ENCODE peak calls at places on chromosomes 3 and 15, in ten cellular contexts. B is HL-60; X is heart right ventricle; Y is adrenal gland; F is neuronal stem cell; G is hepatocyte; Z is CD4-positive, alpha-beta memory T cell; W is BJ; R is endodermal cell; N is thyroid gland. J is an unnamed sample.

GRCh38 chr3:48016336-48016973 is at the start of gene MAP4:
- DNase-seq in Z (no peak), Y (no peak), X (no peak), N (no peak), R (no peak), B (no peak), F (no peak), G (no peak), W (no peak), J (no peak)

GRCh38 chr3:123881771-123882170 is 2.4 kb downstream of the MYLK start:
- DNase-seq in N (no peak), R (peak; percentile 71), G (no peak), Z (no peak), Y (no peak), B (no peak), X (no peak), F (no peak), W (no peak), J (no peak)

GRCh38 chr3:149643482-149643798 is 14.4 kb downstream of the WWTR1 start:
- DNase-seq in G (no peak), Z (no peak), R (no peak), B (no peak), Y (no peak), N (no peak), F (no peak), W (no peak), X (no peak), J (no peak)

GRCh38 chr3:144324061-144324460 is 352.4 kb downstream of the DIPK2A start:
- DNase-seq in B (peak; percentile 10), Z (no peak), W (no peak), Y (no peak), X (no peak), F (no peak), R (no peak), G (peak; percentile 44), N (no peak), J (no peak)

GRCh38 chr15:100350434-100351226 is 8.9 kb upstream of the ADAMTS17 start:
- DNase-seq in W (no peak), B (peak; percentile 92), G (peak; percentile 73), R (no peak), F (no peak), Z (no peak), N (no peak), Y (no peak), X (no peak), J (no peak)

GRCh38 chr3:129581623-129582022 is 24.9 kb downstream of the PLXND1 start:
- DNase-seq in Z (no peak), B (no peak), W (no peak), R (no peak), F (no peak), N (no peak), G (no peak), Y (no peak), X (no peak), J (no peak)

GRCh38 chr3:143693506-143693905 is 154.8 kb downstream of the SLC9A9 start:
- DNase-seq in Z (no peak), N (no peak), X (no peak), G (no peak), B (no peak), F (no peak), Y (no peak), W (no peak), R (no peak), J (no peak)

GRCh38 chr3:142896201-142896755 is 7.4 kb upstream of the PCOLCE2 start:
- DNase-seq in N (no peak), Z (no peak), F (no peak), R (no peak), W (peak; percentile 9), G (no peak), Y (no peak), B (no peak), X (no peak), J (no peak)

GRCh38 chr15:43190178-43190577 is 5.0 kb downstream of the CCNDBP1 start:
- DNase-seq in F (no peak), X (peak; percentile 83), Z (no peak), W (no peak), Y (peak; percentile 59), G (no peak), B (no peak), N (peak; percentile 56), R (no peak), J (no peak)

GRCh38 chr3:152557302-152557999 is 277.5 kb upstream of the P2RY1 start:
- DNase-seq in R (no peak), W (no peak), F (no peak), B (no peak), Y (no peak), N (no peak), X (no peak), G (no peak), Z (no peak), J (no peak)

GRCh38 chr3:46098319-46098761 is 71.1 kb upstream of the XCR1 start:
- DNase-seq in Z (peak; percentile 50), G (no peak), N (no peak), B (peak; percentile 79), W (no peak), R (no peak), Y (peak; percentile 21), X (no peak), F (no peak), J (peak; percentile 59)

GRCh38 chr3:109254760-109255159 is 61.6 kb downstream of the DPPA2 start:
- DNase-seq in X (no peak), F (no peak), R (no peak), Y (no peak), N (no peak), W (no peak), Z (no peak), G (no peak), B (no peak), J (no peak)

GRCh38 chr3:175617247-175617646 is 758.1 kb downstream of the NAALADL2 start:
- DNase-seq in X (no peak), F (no peak), Y (no peak), W (no peak), N (no peak), B (no peak), Z (no peak), R (no peak), G (no peak), J (no peak)

GRCh38 chr3:160486459-160486869 is 36.9 kb upstream of the TRIM59 start:
- DNase-seq in F (peak; percentile 9), Y (no peak), W (no peak), R (no peak), B (no peak), X (no peak), G (peak; percentile 61), N (no peak), Z (peak; percentile 22), J (no peak)

DNA sequence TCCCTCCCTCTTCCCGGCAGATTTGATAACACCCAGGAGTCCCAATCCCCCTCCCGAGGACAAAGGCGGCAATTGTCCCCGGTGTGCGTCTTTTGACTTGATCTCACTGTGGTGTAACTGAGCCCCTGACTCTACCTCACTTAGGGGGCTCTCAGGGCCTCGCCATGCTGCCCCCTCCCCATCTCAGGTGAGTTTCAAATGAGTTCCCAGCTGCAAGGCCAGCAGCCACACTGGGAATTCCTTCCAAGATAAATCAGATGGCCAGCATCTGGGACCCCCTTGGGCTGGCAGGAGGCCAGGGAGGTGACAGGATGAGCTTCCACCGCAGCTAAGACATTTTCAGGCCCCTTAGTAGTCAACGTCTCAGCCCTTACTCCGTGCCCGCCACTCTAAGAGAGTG is 35.0 kb downstream of the WNT7A start:
- DNase-seq in W (no peak), Z (no peak), G (no peak), B (no peak), Y (no peak), R (no peak), F (no peak), X (no peak), N (no peak), J (no peak)
- H3K27me3 ChIP-seq in W (no peaks in the 10 kb centered on the region), Z (no peaks in the 10 kb centered on the region), G (peaks cover 3% of the 10 kb centered on the region), B (no peaks in the 10 kb centered on the region), Y (peaks cover 4% of the 10 kb centered on the region), R (no peaks in the 10 kb centered on the region), F (no peaks in the 10 kb centered on the region), X (peaks cover 44% of the 10 kb centered on the region), N (no peaks in the 10 kb centered on the region), J (no peaks in the 10 kb centered on the region)

GRCh38 chr3:181718416-181718815 is 6.7 kb downstream of the SOX2 start:
- DNase-seq in W (no peak), N (no peak), B (no peak), X (no peak), R (no peak), F (no peak), Y (no peak), G (no peak), Z (no peak), J (no peak)
- H3K27me3 ChIP-seq in W (peaks cover 27% of the 10 kb centered on the region), N (peaks cover 67% of the 10 kb centered on the region), B (peaks cover 72% of the 10 kb centered on the region), X (peaks cover 100% of the 10 kb centered on the region), R (peaks cover 89% of the 10 kb centered on the region), F (no peaks in the 10 kb centered on the region), Y (peaks cover 95% of the 10 kb centered on the region), G (peaks cover 97% of the 10 kb centered on the region), Z (peaks cover 57% of the 10 kb centered on the region), J (peaks cover 19% of the 10 kb centered on the region)

DNA sequence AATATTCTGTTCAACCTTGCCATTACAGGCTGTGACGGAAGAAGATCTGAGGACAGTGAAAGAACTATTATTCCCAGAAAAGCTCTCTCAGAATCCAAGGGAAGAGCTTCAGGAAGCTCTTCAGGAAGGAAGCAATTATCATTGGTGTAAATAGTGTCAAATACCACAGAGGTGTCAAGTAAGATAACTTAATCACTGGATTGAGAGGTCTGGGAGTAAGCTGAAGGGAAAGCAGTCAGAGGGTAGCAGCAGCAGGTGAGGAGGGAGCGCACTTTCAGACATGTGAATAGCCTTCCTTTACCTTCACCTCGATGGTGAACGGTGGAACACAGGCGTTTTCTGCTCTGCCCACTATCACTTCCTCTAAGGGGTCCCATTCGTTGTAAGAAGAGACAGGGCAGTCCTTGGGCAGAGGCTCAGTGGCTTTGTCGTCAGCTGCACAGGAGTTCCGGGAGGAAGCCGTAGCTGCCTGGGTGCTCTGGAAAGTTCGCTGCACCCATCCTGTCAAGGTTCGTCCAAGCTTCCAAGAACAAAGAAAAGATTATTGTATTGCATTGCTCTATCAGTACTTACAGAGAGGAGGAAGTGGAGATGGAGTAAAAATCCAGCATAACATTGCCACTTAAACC is 1.9 kb downstream of the GATM start:
- DNase-seq in G (no peak), R (peak; percentile 66), Z (no peak), B (no peak), F (no peak), N (no peak), X (no peak), W (no peak), Y (no peak), J (no peak)
- H3K27me3 ChIP-seq in G (peaks cover 26% of the 10 kb centered on the region), R (peaks cover 16% of the 10 kb centered on the region), Z (peaks cover 45% of the 10 kb centered on the region), B (peaks cover 59% of the 10 kb centered on the region), F (peaks cover 29% of the 10 kb centered on the region), N (no peaks in the 10 kb centered on the region), X (peaks cover 7% of the 10 kb centered on the region), W (peaks cover 23% of the 10 kb centered on the region), Y (no peaks in the 10 kb centered on the region), J (no peaks in the 10 kb centered on the region)

DNA sequence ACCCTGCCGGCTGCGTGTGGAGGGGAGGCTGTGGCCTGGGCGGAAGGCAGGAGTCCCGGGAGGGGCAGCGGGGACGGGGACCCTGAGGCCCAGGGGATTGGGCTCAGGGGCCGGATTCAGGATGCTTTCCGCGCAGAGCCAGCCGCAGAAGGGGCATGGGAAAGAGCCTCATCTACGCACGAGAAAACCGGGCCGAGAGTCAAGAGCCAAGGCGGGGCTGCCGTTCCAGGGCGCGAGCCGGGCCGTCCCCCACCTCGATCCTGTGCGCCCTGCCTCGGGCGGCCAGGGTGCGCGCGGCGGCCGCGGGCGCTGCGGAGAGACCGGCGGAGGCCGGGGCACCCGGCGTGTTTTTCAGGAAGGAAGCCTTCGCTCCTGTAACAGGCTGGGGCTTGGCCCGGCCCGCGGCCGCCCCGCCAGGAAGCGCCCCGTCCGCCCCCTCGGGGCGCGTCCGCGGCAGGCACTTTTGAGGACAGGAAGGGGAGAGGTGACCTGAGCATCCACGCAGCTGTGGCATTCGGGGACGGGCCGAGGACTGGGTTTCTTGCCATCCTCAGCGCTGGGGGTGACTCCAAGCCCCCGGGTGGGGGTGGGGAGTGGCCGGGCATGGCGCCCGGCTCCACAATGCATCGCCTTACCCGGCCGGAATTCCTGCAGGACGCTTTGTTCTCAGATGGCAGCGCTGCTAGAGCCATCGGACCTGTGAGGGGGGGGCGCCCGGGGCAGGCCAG is 62.3 kb upstream of the GATA2 start:
- DNase-seq in N (peak; percentile 36), R (peak; percentile 76), G (no peak), F (no peak), B (peak; percentile 16), X (peak; percentile 59), Z (no peak), Y (peak; percentile 41), W (no peak), J (peak; percentile 43)
- H3K27me3 ChIP-seq in N (no peaks in the 10 kb centered on the region), R (peaks cover 32% of the 10 kb centered on the region), G (peaks cover 21% of the 10 kb centered on the region), F (peaks cover 21% of the 10 kb centered on the region), B (no peaks in the 10 kb centered on the region), X (peaks cover 31% of the 10 kb centered on the region), Z (no peaks in the 10 kb centered on the region), Y (peaks cover 25% of the 10 kb centered on the region), W (no peaks in the 10 kb centered on the region), J (no peaks in the 10 kb centered on the region)